ENCODE peak calls at places on chromosome 3, in six cellular contexts. T is AG20443; M is natural killer cell; K is GDM1; Z is stimulated activated CD8-positive, alpha-beta memory T cell treated with anti-CD3 and anti-CD28 coated beads, Interleukin-7, amount 100 ng/mL, for 4 hours; C is right lobe of liver. E is an unnamed sample.
A peak's percentile ranks its signal among the peaks of the same experiment; 100 is the strongest.

GRCh38 chr3:143016321-143016972 is 15.1 kb downstream of the U2SURP start:
- DNase-seq in K (no peak), T (no peak), M (no peak), Z (no peak), C (no peak), E (no peak)

GRCh38 chr3:13348671-13349396 is 71.3 kb downstream of the NUP210 start:
- DNase-seq in K (peak; percentile 52), C (no peak), Z (no peak), T (no peak), M (no peak), E (no peak)

GRCh38 chr3:11634081-11634635 is 9.6 kb downstream of the VGLL4 start:
- DNase-seq in Z (no peak), C (no peak), M (no peak), T (no peak), K (no peak), E (no peak)

GRCh38 chr3:69696365-69696764 is 42.9 kb upstream of the MITF start:
- DNase-seq in M (no peak), C (no peak), T (no peak), Z (no peak), K (no peak), E (no peak)

GRCh38 chr3:40672861-40673260 is 148.1 kb downstream of the ZNF621 start:
- DNase-seq in K (no peak), M (no peak), T (no peak), C (no peak), Z (no peak), E (no peak)

GRCh38 chr3:58494107-58494506 is 2.2 kb downstream of the KCTD6 start:
- DNase-seq in M (no peak), K (no peak), T (no peak), C (no peak), Z (no peak), E (no peak)

GRCh38 chr3:99638244-99638948 is at the start of gene COL8A1:
- DNase-seq in T (peak; percentile 69), K (no peak), Z (no peak), C (peak; percentile 21), M (no peak), E (peak; percentile 61)

GRCh38 chr3:28743843-28744242 is 395.2 kb upstream of the AZI2 start:
- DNase-seq in T (no peak), Z (no peak), M (no peak), C (no peak), K (no peak), E (peak; percentile 62)

GRCh38 chr3:125143982-125144652 is 68.4 kb downstream of the SLC12A8 start:
- DNase-seq in M (no peak), K (no peak), Z (no peak), C (no peak), T (peak; percentile 57), E (no peak)

GRCh38 chr3:157376596-157377300 is 59.9 kb upstream of the PTX3 start:
- DNase-seq in Z (no peak), T (peak; percentile 21), C (no peak), K (no peak), M (no peak), E (no peak)

GRCh38 chr3:14284694-14285404 is 106.2 kb downstream of the LSM3 start:
- DNase-seq in C (no peak), M (no peak), Z (no peak), K (no peak), T (peak; percentile 4), E (no peak)

GRCh38 chr3:69226071-69226470 is 103.7 kb upstream of the LMOD3 start:
- DNase-seq in Z (no peak), K (no peak), M (no peak), T (no peak), C (no peak), E (no peak)

GRCh38 chr3:32238816-32239637 is 547 bp downstream of the CMTM8 start:
- DNase-seq in T (peak; percentile 60), M (peak; percentile 20), C (peak; percentile 46), Z (no peak), K (peak; percentile 35), E (peak; percentile 53)

GRCh38 chr3:72255736-72256559 is 471.0 kb upstream of the PROK2 start:
- DNase-seq in K (no peak), C (peak; percentile 73), T (peak; percentile 40), Z (no peak), M (no peak), E (peak; percentile 76)

GRCh38 chr3:127677541-127678314 is 5.0 kb downstream of the ABTB1 start:
- DNase-seq in C (peak; percentile 20), M (peak; percentile 4), T (no peak), Z (no peak), K (no peak), E (no peak)

GRCh38 chr3:113051222-113051804 is 60.5 kb downstream of the GTPBP8 start:
- DNase-seq in K (peak; percentile 44), M (peak; percentile 81), T (peak; percentile 87), Z (peak; percentile 84), C (peak; percentile 58), E (peak; percentile 65)

GRCh38 chr3:23991236-23992050 is 46.4 kb downstream of the NR1D2 start:
- DNase-seq in C (no peak), T (peak; percentile 15), M (no peak), Z (no peak), K (no peak), E (no peak)

GRCh38 chr3:23723930-23724329 is 81.8 kb upstream of the UBE2E1 start:
- DNase-seq in M (no peak), K (no peak), Z (no peak), T (no peak), C (no peak), E (no peak)

GRCh38 chr3:158768361-158768787 is 33.5 kb upstream of the MFSD1 start:
- DNase-seq in C (peak; percentile 63), K (no peak), T (peak; percentile 72), Z (no peak), M (no peak), E (no peak)

E was measured in pancreas.